ENCODE peak calls at places on chromosomes 12 and 14, in five cellular contexts. T is HepG2, C is H1, B is GM12878, M is K562. G is an unnamed sample.

GRCh38 chr12:85562765-85563164 is 273.4 kb downstream of the RASSF9 start:
- DNase-seq in T (no peak), C (no peak), B (no peak), M (no peak), G (no peak)

GRCh38 chr12:981956-982355 is 9.1 kb upstream of the ERC1 start:
- DNase-seq in T (no peak), C (no peak), B (no peak), M (no peak), G (no peak)

GRCh38 chr12:52739963-52740362 is 36.6 kb upstream of the KRT77 start:
- DNase-seq in T (no peak), C (no peak), B (no peak), M (no peak), G (no peak)

GRCh38 chr12:93174473-93174872 is 203.3 kb upstream of the NUDT4 start:
- DNase-seq in T (no peak), C (no peak), B (no peak), M (no peak), G (no peak)

GRCh38 chr12:94172973-94173372 is 24.6 kb downstream of the PLXNC1 start:
- DNase-seq in T (peak), C (no peak), B (no peak), M (no peak), G (no peak)

GRCh38 chr12:24197517-24197916 is 248.0 kb upstream of the SOX5 start:
- DNase-seq in T (no peak), C (no peak), B (no peak), M (no peak), G (no peak)

GRCh38 chr12:21697829-21698630 is 40.4 kb upstream of the LDHB start:
- DNase-seq in T (peak), C (no peak), B (no peak), M (no peak), G (no peak)

GRCh38 chr12:52369220-52369619 is 1.9 kb upstream of the KRT85 start:
- DNase-seq in T (no peak), C (no peak), B (no peak), M (no peak), G (no peak)

GRCh38 chr14:50360851-50361250 is 35.8 kb downstream of the CDKL1 start:
- DNase-seq in T (no peak), C (no peak), B (no peak), M (no peak), G (no peak)

GRCh38 chr12:123983822-123984485 is 10.9 kb downstream of the ZNF664 start:
- DNase-seq in T (peak), C (no peak), B (no peak), M (no peak), G (peak)

GRCh38 chr12:52496590-52497071 is 3.6 kb upstream of the KRT6A start:
- DNase-seq in T (no peak), C (no peak), B (no peak), M (no peak), G (peak)

GRCh38 chr14:69107407-69108003 is 45.4 kb downstream of the DCAF5 start:
- DNase-seq in T (peak), C (no peak), B (peak), M (peak), G (peak)

GRCh38 chr14:45868377-45868776 is 615.4 kb upstream of the MIS18BP1 start:
- DNase-seq in T (no peak), C (no peak), B (peak), M (no peak), G (no peak)

GRCh38 chr14:51849095-51849494 is 11.3 kb upstream of the GNG2 start:
- DNase-seq in T (no peak), C (no peak), B (no peak), M (no peak), G (no peak)

GRCh38 chr14:101497910-101498860 is 63.1 kb upstream of the DIO3 start:
- DNase-seq in T (no peak), C (no peak), B (no peak), M (no peak), G (no peak)

GRCh38 chr12:74066476-74066875 is 471.2 kb upstream of the ATXN7L3B start:
- DNase-seq in T (no peak), C (no peak), B (no peak), M (no peak), G (no peak)

GRCh38 chr14:95303552-95303951 is 16.2 kb downstream of the CLMN start:
- DNase-seq in T (no peak), C (no peak), B (no peak), M (no peak), G (no peak)

GRCh38 chr12:64611430-64612286 is 1.4 kb downstream of the RASSF3 start:
- DNase-seq in T (no peak), C (no peak), B (no peak), M (no peak), G (peak)

GRCh38 chr14:26323781-26324363 is 274.0 kb downstream of the NOVA1 start:
- DNase-seq in T (no peak), C (no peak), B (no peak), M (no peak), G (no peak)

GRCh38 chr12:30457621-30458289 is 237.9 kb downstream of the IPO8 start:
- DNase-seq in T (peak), C (no peak), B (no peak), M (peak), G (no peak)

GRCh38 chr12:121004253-121004815 is 12.0 kb downstream of the C12orf43 start:
- DNase-seq in T (no peak), C (no peak), B (no peak), M (no peak), G (no peak)
- TF ChIP-seq ATF2 in T (no peak), C (no peak), B (no peak), M (no peak), G (no peak)

GRCh38 chr12:98417303-98417702 is 98.1 kb upstream of the TMPO start:
- DNase-seq in T (no peak), C (no peak), B (no peak), M (no peak), G (no peak)
- TF ChIP-seq ATF2 in T (no peak), C (no peak), B (no peak), M (no peak), G (no peak)

GRCh38 chr12:27427824-27428223 is 18.7 kb upstream of the SMCO2 start:
- DNase-seq in T (no peak), C (no peak), B (no peak), M (no peak), G (no peak)

GRCh38 chr12:27425306-27425705 is 21.2 kb upstream of the SMCO2 start:
- DNase-seq in T (no peak), C (no peak), B (no peak), M (no peak), G (no peak)

GRCh38 chr12:27422697-27423096 is 23.8 kb upstream of the SMCO2 start:
- DNase-seq in T (no peak), C (no peak), B (no peak), M (no peak), G (no peak)

GRCh38 chr12:27426743-27427142 is 19.8 kb upstream of the SMCO2 start:
- DNase-seq in T (no peak), C (no peak), B (no peak), M (no peak), G (no peak)

DNA sequence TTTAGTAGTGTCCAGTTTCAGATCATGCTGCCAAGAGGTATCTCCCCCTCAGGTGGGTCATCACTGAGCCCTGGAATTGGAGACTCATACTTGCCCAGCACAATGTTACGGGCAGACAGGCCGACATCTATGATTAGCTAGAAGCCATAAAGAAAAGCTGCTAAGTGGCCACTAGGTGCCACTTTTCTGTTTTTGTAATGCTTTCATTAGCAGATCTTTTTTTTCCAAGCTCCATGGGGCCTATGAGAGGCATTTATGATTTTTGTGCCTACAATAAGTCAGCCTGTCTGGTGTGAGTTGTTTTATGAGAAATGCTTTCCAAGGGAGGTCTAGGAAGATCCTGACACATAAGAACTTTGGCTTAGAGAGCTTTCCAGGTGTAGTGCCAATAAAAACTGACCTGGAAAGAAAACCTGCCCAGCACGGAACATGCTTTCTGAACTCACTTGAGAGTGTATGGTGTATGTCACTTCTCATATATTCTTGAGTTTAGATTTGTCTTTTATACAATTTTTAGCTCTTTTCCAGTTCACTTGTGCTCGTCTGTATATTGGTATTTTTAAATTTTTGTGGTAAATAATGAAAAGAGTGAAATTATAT is 21.8 kb upstream of the SMCO2 start:
- DNase-seq in T (peak), C (no peak), B (no peak), M (no peak), G (no peak)
- TF ChIP-seq ATF2 in T (no peak), C (no peak), B (no peak), M (no peak), G (no peak)

DNA sequence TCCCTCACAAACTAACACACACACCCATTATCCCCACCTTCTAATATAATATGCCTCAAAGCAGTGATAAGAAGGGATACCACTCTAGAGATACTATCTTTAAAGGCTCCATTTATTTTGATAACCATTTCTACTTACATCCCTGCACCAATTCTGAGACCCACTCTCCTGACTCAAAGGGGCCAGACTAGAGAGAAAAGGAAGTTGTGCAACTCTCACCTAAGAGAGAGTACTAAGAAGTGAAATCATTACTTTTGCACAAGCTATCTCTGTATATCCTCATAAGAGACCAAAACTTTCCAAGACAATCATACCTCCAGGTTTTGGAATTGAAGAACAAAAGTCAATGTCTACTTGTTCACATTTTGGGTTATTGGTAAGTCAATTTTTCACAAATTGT is 45.4 kb upstream of the USP15 start:
- DNase-seq in T (no peak), C (no peak), B (no peak), M (no peak), G (no peak)
- TF ChIP-seq ATF2 in T (no peak), C (no peak), B (no peak), M (no peak), G (no peak)

G was measured in WTC11.